ENCODE peak calls at places on chromosomes 13 and 19, in nine cellular contexts. Y is lower lobe of right lung, W is mesothelial cell of epicardium, D is ascending aorta, J is heart left ventricle, C is HFF-Myc, G is Calu3, T is epithelial cell of esophagus, X is WTC11. F is an unnamed sample.

GRCh38 chr19:16428372-16429036 is 43.3 kb downstream of the EPS15L1 start:
- DNase-seq in Y (no peak), W (no peak), D (no peak), J (no peak), C (no peak), G (no peak), T (no peak), X (no peak), F (no peak)

GRCh38 chr19:58352760-58353671 is at the start of gene A1BG:
- DNase-seq in Y (peak), W (no peak), D (no peak), J (no peak), C (no peak), G (no peak), T (no peak), X (no peak), F (no peak)

GRCh38 chr19:5145521-5146511 is 176.9 kb downstream of the KDM4B start:
- DNase-seq in Y (peak), W (no peak), D (no peak), J (peak), C (no peak), G (no peak), T (no peak), X (peak), F (no peak)

GRCh38 chr19:33175886-33176669 is 18.1 kb upstream of the LRP3 start:
- DNase-seq in Y (no peak), W (no peak), D (no peak), J (peak), C (no peak), G (peak), T (peak), X (no peak), F (no peak)

GRCh38 chr13:22967669-22968068 is 213.1 kb upstream of the SGCG start:
- DNase-seq in Y (no peak), W (no peak), D (no peak), J (no peak), C (no peak), G (no peak), T (no peak), X (no peak), F (no peak)

GRCh38 chr13:103883152-103883551 is 816.9 kb upstream of the SLC10A2 start:
- DNase-seq in Y (peak), W (peak), D (no peak), J (peak), C (no peak), G (peak), T (peak), X (peak), F (peak)

GRCh38 chr13:113845055-113845454 is 18.8 kb downstream of the GAS6 start:
- DNase-seq in Y (no peak), W (no peak), D (no peak), J (no peak), C (no peak), G (no peak), T (peak), X (no peak), F (no peak)

GRCh38 chr19:40090256-40091204 is at the start of gene ZNF780A:
- DNase-seq in Y (peak), W (peak), D (no peak), J (peak), C (peak), G (peak), T (peak), X (peak), F (peak)

GRCh38 chr19:1206063-1206732 is 620 bp downstream of the STK11 start:
- DNase-seq in Y (no peak), W (no peak), D (no peak), J (no peak), C (no peak), G (no peak), T (no peak), X (no peak), F (peak)

GRCh38 chr19:14972676-14973075 is 7.0 kb downstream of the SLC1A6 start:
- DNase-seq in Y (no peak), W (no peak), D (no peak), J (no peak), C (no peak), G (no peak), T (no peak), X (no peak), F (no peak)

GRCh38 chr13:28268800-28269223 is 130.5 kb downstream of the PAN3 start:
- DNase-seq in Y (no peak), W (no peak), D (no peak), J (no peak), C (no peak), G (no peak), T (no peak), X (no peak), F (no peak)

GRCh38 chr19:40783711-40784110 is 5.7 kb downstream of the RAB4B start:
- DNase-seq in Y (no peak), W (no peak), D (no peak), J (no peak), C (no peak), G (no peak), T (no peak), X (no peak), F (no peak)

GRCh38 chr19:17243340-17243853 is 2.3 kb downstream of the NR2F6 start:
- DNase-seq in Y (no peak), W (no peak), D (no peak), J (no peak), C (no peak), G (peak), T (no peak), X (no peak), F (no peak)

GRCh38 chr19:14059093-14059480 is 2.8 kb downstream of the PALM3 start:
- DNase-seq in Y (no peak), W (no peak), D (no peak), J (no peak), C (no peak), G (no peak), T (no peak), X (peak), F (peak)

GRCh38 chr19:47819841-47820244 is 1.9 kb upstream of the CRX start:
- DNase-seq in Y (no peak), W (no peak), D (no peak), J (no peak), C (no peak), G (no peak), T (no peak), X (no peak), F (no peak)

GRCh38 chr19:3118232-3119070 is 17.4 kb upstream of the GNA15 start:
- DNase-seq in Y (no peak), W (no peak), D (no peak), J (no peak), C (no peak), G (no peak), T (no peak), X (no peak), F (no peak)

GRCh38 chr13:43472344-43472743 is 314.4 kb downstream of the ENOX1 start:
- DNase-seq in Y (no peak), W (no peak), D (no peak), J (no peak), C (no peak), G (no peak), T (no peak), X (no peak), F (no peak)

GRCh38 chr19:30854207-30854606 is 482.0 kb downstream of the ZNF536 start:
- DNase-seq in Y (no peak), W (no peak), D (no peak), J (no peak), C (no peak), G (no peak), T (no peak), X (no peak), F (no peak)

GRCh38 chr13:70203661-70204229 is 95.5 kb upstream of the KLHL1 start:
- DNase-seq in Y (no peak), W (no peak), D (no peak), J (no peak), C (no peak), G (no peak), T (peak), X (no peak), F (no peak)

GRCh38 chr19:3149526-3150505 is 14.0 kb downstream of the GNA15 start:
- DNase-seq in Y (no peak), W (no peak), D (no peak), J (peak), C (no peak), G (no peak), T (no peak), X (no peak), F (no peak)

GRCh38 chr19:55179570-55180484 is at the start of gene SYT5:
- DNase-seq in Y (no peak), W (peak), D (no peak), J (no peak), C (no peak), G (peak), T (peak), X (peak), F (peak)

GRCh38 chr19:40718774-40719391 is 2.0 kb downstream of the ITPKC start:
- DNase-seq in Y (peak), W (peak), D (no peak), J (no peak), C (no peak), G (peak), T (peak), X (peak), F (peak)

GRCh38 chr19:41398042-41398403 is 405 bp downstream of the BCKDHA start:
- DNase-seq in Y (no peak), W (no peak), D (no peak), J (no peak), C (no peak), G (no peak), T (no peak), X (no peak), F (no peak)

GRCh38 chr13:110559429-110559943 is 2.0 kb downstream of the RAB20 start:
- DNase-seq in Y (peak), W (no peak), D (no peak), J (peak), C (no peak), G (no peak), T (no peak), X (no peak), F (no peak)

GRCh38 chr19:4267901-4268815 is 10.9 kb upstream of the SHD start:
- DNase-seq in Y (no peak), W (no peak), D (no peak), J (no peak), C (no peak), G (no peak), T (no peak), X (no peak), F (no peak)

GRCh38 chr19:21482863-21483276 is 22.5 kb upstream of the ZNF429 start:
- DNase-seq in Y (peak), W (no peak), D (peak), J (peak), C (no peak), G (no peak), T (peak), X (peak), F (peak)

GRCh38 chr13:100826441-100826840 is 151.8 kb upstream of the TMTC4 start:
- DNase-seq in Y (no peak), W (no peak), D (no peak), J (no peak), C (no peak), G (no peak), T (no peak), X (no peak), F (no peak)

GRCh38 chr19:2455481-2456300 is 1.1 kb downstream of the LMNB2 start:
- DNase-seq in Y (peak), W (peak), D (no peak), J (no peak), C (no peak), G (no peak), T (peak), X (peak), F (no peak)

GRCh38 chr19:50495020-50495531 is 15.9 kb downstream of the JOSD2 start:
- DNase-seq in Y (no peak), W (no peak), D (no peak), J (no peak), C (no peak), G (no peak), T (no peak), X (no peak), F (no peak)

GRCh38 chr19:6564393-6564792 is 26.6 kb downstream of the CD70 start:
- DNase-seq in Y (no peak), W (no peak), D (no peak), J (no peak), C (no peak), G (no peak), T (peak), X (no peak), F (no peak)

GRCh38 chr13:41514853-41515395 is 57.6 kb downstream of the RGCC start:
- DNase-seq in Y (no peak), W (no peak), D (no peak), J (no peak), C (no peak), G (no peak), T (no peak), X (no peak), F (no peak)

GRCh38 chr19:16915135-16915534 is 26.3 kb downstream of the F2RL3 start:
- DNase-seq in Y (no peak), W (no peak), D (no peak), J (no peak), C (no peak), G (no peak), T (no peak), X (no peak), F (no peak)

GRCh38 chr13:32650705-32651311 is 64.6 kb downstream of the PDS5B start:
- DNase-seq in Y (no peak), W (no peak), D (no peak), J (no peak), C (peak), G (peak), T (peak), X (peak), F (peak)

GRCh38 chr13:73336789-73337188 is 278.0 kb downstream of the KLF5 start:
- DNase-seq in Y (no peak), W (no peak), D (no peak), J (no peak), C (no peak), G (peak), T (peak), X (no peak), F (no peak)

GRCh38 chr13:49933511-49933910 is 2.6 kb downstream of the SPRYD7 start:
- DNase-seq in Y (no peak), W (no peak), D (no peak), J (no peak), C (no peak), G (no peak), T (no peak), X (no peak), F (no peak)

GRCh38 chr13:29994911-29995601 is 144.6 kb upstream of the UBL3 start:
- DNase-seq in Y (no peak), W (no peak), D (no peak), J (no peak), C (no peak), G (no peak), T (no peak), X (no peak), F (no peak)

GRCh38 chr13:29996316-29996715 is 145.9 kb upstream of the UBL3 start:
- DNase-seq in Y (no peak), W (no peak), D (no peak), J (no peak), C (no peak), G (no peak), T (no peak), X (no peak), F (no peak)

GRCh38 chr13:29993716-29994488 is 143.5 kb upstream of the UBL3 start:
- DNase-seq in Y (no peak), W (no peak), D (no peak), J (no peak), C (no peak), G (no peak), T (peak), X (no peak), F (no peak)

GRCh38 chr13:29991343-29991742 is 140.9 kb upstream of the UBL3 start:
- DNase-seq in Y (no peak), W (no peak), D (no peak), J (no peak), C (peak), G (no peak), T (peak), X (no peak), F (no peak)

DNA sequence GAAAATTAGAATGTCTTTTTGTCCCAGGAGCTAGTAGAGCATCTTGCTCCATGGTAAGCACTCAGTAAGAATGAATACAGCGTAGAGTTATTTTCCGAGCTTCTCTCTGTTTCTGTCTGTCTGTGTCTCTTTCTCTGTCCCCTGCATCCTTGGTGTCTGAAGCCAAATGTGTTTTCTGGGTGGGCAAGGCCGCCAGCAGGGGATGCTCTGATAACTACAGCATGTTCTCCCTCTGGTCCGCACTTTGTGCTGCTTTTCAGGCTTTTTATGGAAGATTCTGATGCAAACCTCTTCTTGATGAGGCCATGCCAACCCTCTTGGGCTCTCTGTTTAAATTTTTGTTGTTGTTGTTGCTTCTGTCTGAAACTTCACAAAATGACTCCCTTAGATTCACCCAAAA is 142.8 kb upstream of the UBL3 start:
- DNase-seq in Y (no peak), W (no peak), D (no peak), J (no peak), C (no peak), G (no peak), T (no peak), X (no peak), F (no peak)
- TF ChIP-seq CTCF in Y (no peak), W (no peak), D (no peak), J (no peak), C (peak), G (no peak), T (no peak), X (no peak), F (no peak)

GRCh38 chr13:46728777-46729176 is 68.2 kb downstream of the ESD start:
- DNase-seq in Y (no peak), W (no peak), D (no peak), J (no peak), C (no peak), G (no peak), T (peak), X (no peak), F (peak)
- TF ChIP-seq CTCF in Y (peak), W (no peak), D (no peak), J (peak), C (peak), G (no peak), T (no peak), X (peak), F (no peak)

GRCh38 chr13:44734204-44734707 is 158.1 kb upstream of the TSC22D1 start:
- DNase-seq in Y (peak), W (no peak), D (no peak), J (peak), C (no peak), G (no peak), T (peak), X (no peak), F (no peak)

GRCh38 chr13:44739120-44739519 is 163.0 kb upstream of the TSC22D1 start:
- DNase-seq in Y (no peak), W (no peak), D (no peak), J (no peak), C (no peak), G (no peak), T (no peak), X (no peak), F (no peak)

GRCh38 chr13:44739539-44739938 is 163.4 kb upstream of the TSC22D1 start:
- DNase-seq in Y (no peak), W (no peak), D (no peak), J (no peak), C (no peak), G (no peak), T (no peak), X (no peak), F (no peak)

GRCh38 chr13:44735806-44736205 is 159.7 kb upstream of the TSC22D1 start:
- DNase-seq in Y (no peak), W (no peak), D (no peak), J (no peak), C (no peak), G (no peak), T (no peak), X (no peak), F (no peak)

GRCh38 chr13:44738463-44738862 is 162.3 kb upstream of the TSC22D1 start:
- DNase-seq in Y (no peak), W (no peak), D (no peak), J (no peak), C (no peak), G (no peak), T (no peak), X (no peak), F (no peak)
- TF ChIP-seq CTCF in Y (no peak), W (no peak), D (no peak), J (no peak), C (no peak), G (no peak), T (no peak), X (no peak), F (no peak)

DNA sequence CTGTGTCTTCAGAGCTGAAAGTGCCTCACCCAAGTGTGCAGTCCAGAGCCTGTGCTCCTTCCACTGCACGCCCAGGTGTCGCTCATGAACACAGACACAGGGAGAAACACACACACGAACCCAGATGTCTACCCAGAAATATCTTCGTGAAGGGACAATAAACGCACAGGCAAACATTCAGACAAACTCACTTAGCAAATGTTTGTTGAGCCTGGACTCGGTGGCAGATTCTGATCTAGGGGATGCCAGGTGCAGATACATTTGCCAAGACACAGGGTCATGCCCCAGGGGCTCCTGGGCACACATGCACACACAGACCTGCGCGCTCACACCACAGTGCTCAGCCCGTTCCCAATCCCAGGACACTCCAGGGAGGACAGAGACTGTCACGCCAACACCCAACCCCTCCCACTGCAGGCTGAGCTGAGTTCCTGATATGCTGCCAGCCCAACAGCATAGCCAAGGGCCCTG is 31.9 kb downstream of the SCGB2B2 start:
- DNase-seq in Y (no peak), W (no peak), D (no peak), J (no peak), C (no peak), G (no peak), T (no peak), X (no peak), F (no peak)
- TF ChIP-seq CTCF in Y (no peak), W (no peak), D (no peak), J (no peak), C (no peak), G (no peak), T (no peak), X (no peak), F (no peak)

GRCh38 chr13:47455581-47455980 is 545.5 kb downstream of the SUCLA2 start:
- DNase-seq in Y (peak), W (no peak), D (no peak), J (no peak), C (no peak), G (peak), T (no peak), X (peak), F (no peak)
- TF ChIP-seq CTCF in Y (no peak), W (no peak), D (no peak), J (no peak), C (peak), G (no peak), T (no peak), X (no peak), F (no peak)

GRCh38 chr19:10566658-10567410 is 1.0 kb upstream of the KRI1 start:
- DNase-seq in Y (no peak), W (no peak), D (no peak), J (no peak), C (no peak), G (no peak), T (no peak), X (no peak), F (no peak)

GRCh38 chr19:10565567-10566407 is at the start of gene KRI1:
- DNase-seq in Y (peak), W (peak), D (peak), J (peak), C (peak), G (peak), T (peak), X (peak), F (peak)

GRCh38 chr19:10566408-10566657 is 523 bp upstream of the KRI1 start:
- DNase-seq in Y (no peak), W (no peak), D (no peak), J (no peak), C (no peak), G (no peak), T (no peak), X (no peak), F (no peak)

GRCh38 chr19:10562609-10563008 is 3.2 kb downstream of the KRI1 start:
- DNase-seq in Y (no peak), W (no peak), D (no peak), J (no peak), C (no peak), G (no peak), T (no peak), X (no peak), F (no peak)

DNA sequence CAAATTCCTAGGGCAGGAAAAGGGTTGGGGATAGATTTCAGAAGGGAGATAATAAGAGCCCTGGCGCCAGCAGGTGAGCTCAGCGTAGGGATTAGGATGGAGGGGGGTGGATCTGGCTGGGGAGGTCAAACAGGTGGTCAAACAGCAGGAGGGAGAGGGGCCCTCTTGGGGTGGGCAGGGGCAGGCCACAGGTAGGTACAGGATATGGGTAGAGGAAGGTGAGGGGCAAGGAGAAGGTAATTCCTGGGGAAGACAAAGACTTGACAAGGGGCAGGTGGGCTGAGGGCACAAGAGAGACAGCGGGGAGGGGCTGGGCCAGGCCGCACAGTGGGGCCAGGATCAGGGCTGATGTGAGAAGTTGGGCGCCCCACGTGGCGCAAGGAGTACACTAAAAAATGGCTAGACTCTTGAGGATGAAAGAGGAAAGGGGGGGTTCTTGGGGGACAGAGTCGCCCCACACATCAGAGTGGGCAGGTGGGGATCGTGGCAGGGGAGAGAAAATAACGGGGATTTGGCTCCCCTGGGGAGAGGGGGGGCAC is 713 bp downstream of the KRI1 start:
- DNase-seq in Y (peak), W (peak), D (no peak), J (no peak), C (no peak), G (peak), T (peak), X (peak), F (peak)
- TF ChIP-seq CTCF in Y (no peak), W (no peak), D (no peak), J (no peak), C (peak), G (no peak), T (peak), X (no peak), F (no peak)

GRCh38 chr19:18446811-18447359 is 9.0 kb upstream of the ISYNA1 start:
- DNase-seq in Y (no peak), W (no peak), D (no peak), J (no peak), C (no peak), G (no peak), T (no peak), X (no peak), F (no peak)
- TF ChIP-seq CTCF in Y (no peak), W (no peak), D (no peak), J (no peak), C (no peak), G (no peak), T (no peak), X (no peak), F (no peak)